ENCODE peak calls at places on chromosomes 6 and 20, in eight cellular contexts. V is endothelial cell of umbilical vein, A is HepG2, D is H1, Q is HCT116, B is A549, P is K562, N is GM12878. L is an unnamed sample.
A peak's percentile ranks its signal among the peaks of the same experiment; 100 is the strongest.

GRCh38 chr20:31962741-31963140 is 5.2 kb upstream of the XKR7 start:
- DNase-seq in V (no peak), A (no peak), D (no peak), Q (no peak), B (no peak), P (no peak), N (no peak), L (no peak)

GRCh38 chr20:1875762-1876161 is 19.4 kb upstream of the SIRPA start:
- DNase-seq in V (no peak), A (no peak), D (no peak), Q (no peak), B (no peak), P (no peak), N (no peak), L (no peak)

GRCh38 chr6:73523434-73524123 is 2.7 kb upstream of the EEF1A1 start:
- DNase-seq in V (peak; percentile 71), A (peak; percentile 66), D (no peak), Q (peak; percentile 76), B (no peak), P (peak; percentile 93), N (no peak), L (peak; percentile 91)

GRCh38 chr6:13431861-13432465 is 55.4 kb downstream of the GFOD1 start:
- DNase-seq in V (peak; percentile 69), A (peak; percentile 45), D (no peak), Q (no peak), B (no peak), P (peak; percentile 16), N (peak; percentile 42), L (peak; percentile 81)

GRCh38 chr6:168032383-168032760 is 34.9 kb downstream of the KIF25 start:
- DNase-seq in V (no peak), A (no peak), D (no peak), Q (no peak), B (no peak), P (no peak), N (no peak), L (peak; percentile 18)

GRCh38 chr6:3252369-3252768 is 6.4 kb upstream of the PSMG4 start:
- DNase-seq in V (no peak), A (peak; percentile 56), D (no peak), Q (no peak), B (no peak), P (peak; percentile 73), N (no peak), L (peak; percentile 94)

GRCh38 chr20:23998392-23998791 is 9.8 kb upstream of the GGTLC1 start:
- DNase-seq in V (no peak), A (no peak), D (no peak), Q (no peak), B (no peak), P (no peak), N (no peak), L (no peak)

GRCh38 chr6:130760006-130760405 is 67.2 kb upstream of the SMLR1 start:
- DNase-seq in V (peak; percentile 47), A (peak; percentile 64), D (no peak), Q (peak; percentile 44), B (no peak), P (peak; percentile 2), N (no peak), L (no peak)

GRCh38 chr20:38920851-38921250 is 5.4 kb upstream of the FAM83D start:
- DNase-seq in V (no peak), A (no peak), D (no peak), Q (no peak), B (no peak), P (no peak), N (no peak), L (no peak)

GRCh38 chr6:89118931-89119330 is 1.1 kb upstream of the SRSF12 start:
- DNase-seq in V (no peak), A (no peak), D (no peak), Q (no peak), B (no peak), P (no peak), N (no peak), L (no peak)

GRCh38 chr6:140957334-140957733 is 1175.4 kb upstream of the GJE1 start:
- DNase-seq in V (no peak), A (no peak), D (no peak), Q (no peak), B (no peak), P (no peak), N (no peak), L (no peak)

GRCh38 chr6:4369616-4370015 is 234.2 kb upstream of the ECI2 start:
- DNase-seq in V (peak; percentile 10), A (no peak), D (no peak), Q (no peak), B (no peak), P (no peak), N (no peak), L (no peak)

GRCh38 chr20:50276119-50277063 is 85.8 kb downstream of the CEBPB start:
- DNase-seq in V (no peak), A (no peak), D (no peak), Q (no peak), B (no peak), P (no peak), N (no peak), L (peak; percentile 65)

GRCh38 chr6:87244380-87244779 is 78.0 kb upstream of the SMIM8 start:
- DNase-seq in V (no peak), A (no peak), D (no peak), Q (no peak), B (no peak), P (no peak), N (no peak), L (no peak)

GRCh38 chr20:54848262-54848661 is 372.9 kb downstream of the DOK5 start:
- DNase-seq in V (no peak), A (no peak), D (no peak), Q (no peak), B (no peak), P (no peak), N (no peak), L (no peak)

GRCh38 chr20:50535162-50535561 is 25.0 kb downstream of the PTPN1 start:
- DNase-seq in V (no peak), A (no peak), D (no peak), Q (no peak), B (no peak), P (no peak), N (no peak), L (no peak)

GRCh38 chr20:9416421-9416820 is 98.0 kb upstream of the LAMP5 start:
- DNase-seq in V (no peak), A (no peak), D (no peak), Q (no peak), B (no peak), P (no peak), N (no peak), L (no peak)

GRCh38 chr6:107489636-107490567 is at the start of gene SOBP:
- DNase-seq in V (peak; percentile 54), A (peak; percentile 44), D (no peak), Q (no peak), B (peak; percentile 36), P (peak; percentile 14), N (no peak), L (peak; percentile 72)

GRCh38 chr6:89148016-89148750 is 2.3 kb downstream of the PM20D2 start:
- DNase-seq in V (no peak), A (no peak), D (no peak), Q (peak; percentile 12), B (no peak), P (peak; percentile 18), N (no peak), L (peak; percentile 67)

DNA sequence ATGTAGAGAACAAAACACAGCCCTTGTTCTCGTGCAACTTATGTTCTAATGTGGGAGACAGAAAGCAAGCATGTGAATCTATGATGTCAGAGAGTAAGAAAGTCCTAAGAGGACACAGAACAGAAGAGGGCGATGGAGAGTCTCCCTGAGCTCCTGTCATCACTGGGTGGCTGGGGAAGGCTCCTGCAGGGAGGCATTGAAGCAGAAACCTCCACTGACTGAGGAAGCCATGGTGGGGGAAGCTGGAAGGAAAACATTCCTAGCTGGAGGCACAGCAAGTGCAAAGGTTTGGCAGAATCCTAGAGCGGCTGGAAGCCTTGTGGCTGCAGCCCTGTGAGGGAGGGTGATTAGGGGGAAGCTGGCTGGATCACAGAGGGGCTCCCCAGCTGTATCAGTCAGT is 248.0 kb downstream of the CDH26 start:
- DNase-seq in V (no peak), A (peak; percentile 31), D (no peak), Q (peak; percentile 2), B (peak; percentile 18), P (peak; percentile 21), N (no peak), L (peak; percentile 68)
- TF ChIP-seq CTCF in V (no peak), A (peak; percentile 55), D (peak; percentile 14), Q (peak; percentile 35), B (peak; percentile 19), P (peak; percentile 46), N (no peak), L (peak; percentile 60)

GRCh38 chr6:93419304-93420162 is at the start of gene EPHA7:
- DNase-seq in V (peak; percentile 93), A (no peak), D (peak; percentile 94), Q (no peak), B (peak; percentile 46), P (peak; percentile 1), N (no peak), L (peak; percentile 50)
- TF ChIP-seq POLR2A in V (no peak), A (no peak), D (peak; percentile 91), Q (no peak), B (peak; percentile 12), P (no peak), N (no peak), L (no peak)

GRCh38 chr6:47527274-47527673 is 49.7 kb downstream of the CD2AP start:
- DNase-seq in V (no peak), A (no peak), D (no peak), Q (no peak), B (no peak), P (no peak), N (no peak), L (no peak)
- TF ChIP-seq MAX in V (no peak), A (no peak), D (no peak), Q (no peak), B (no peak), P (no peak), N (no peak), L (no peak)

GRCh38 chr6:7750183-7750582 is 24.3 kb downstream of the BMP6 start:
- DNase-seq in V (no peak), A (no peak), D (no peak), Q (no peak), B (no peak), P (no peak), N (no peak), L (no peak)

GRCh38 chr6:7747016-7747415 is 21.1 kb downstream of the BMP6 start:
- DNase-seq in V (no peak), A (no peak), D (no peak), Q (no peak), B (no peak), P (no peak), N (no peak), L (no peak)

GRCh38 chr6:7747433-7747832 is 21.5 kb downstream of the BMP6 start:
- DNase-seq in V (no peak), A (no peak), D (no peak), Q (no peak), B (no peak), P (no peak), N (no peak), L (no peak)

GRCh38 chr6:7747901-7748504 is 22.1 kb downstream of the BMP6 start:
- DNase-seq in V (no peak), A (no peak), D (no peak), Q (no peak), B (no peak), P (no peak), N (no peak), L (no peak)

DNA sequence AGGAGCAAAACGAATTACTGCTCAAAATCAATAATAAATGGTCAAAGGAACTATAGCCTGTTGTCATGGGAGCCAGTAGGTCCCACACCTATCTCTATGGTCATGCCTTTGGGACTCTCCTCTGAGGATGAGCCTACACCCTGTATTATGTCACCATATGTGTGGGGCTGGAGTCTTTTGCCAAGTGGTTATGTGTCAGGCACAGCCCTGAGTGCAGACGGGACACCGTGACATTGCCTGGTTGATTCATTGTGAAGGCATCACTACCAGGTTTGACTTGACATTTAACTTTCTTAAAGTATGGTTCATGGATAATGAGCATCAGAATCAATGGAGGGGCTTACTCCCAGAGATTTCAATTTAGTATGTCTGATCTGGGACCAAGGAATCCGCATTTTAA is 23.6 kb downstream of the BMP6 start:
- DNase-seq in V (no peak), A (no peak), D (no peak), Q (no peak), B (no peak), P (no peak), N (no peak), L (no peak)
- TF ChIP-seq CTCF in V (no peak), A (no peak), D (no peak), Q (no peak), B (no peak), P (no peak), N (no peak), L (no peak)